ENCODE peak calls at places on chromosomes 12 and 14, in ten cellular contexts. R is hypothalamus; C is retina; U is HT1080; Z is left ventricle myocardium inferior; X is SHP77 treated with DMSO at 0.1 percent for 48 hours; V is uterus; S is CD8-positive, alpha-beta memory T cell; O is lower leg skin; L is AG09309. N is an unnamed sample.
A peak's percentile ranks its signal among the peaks of the same experiment; 100 is the strongest.

GRCh38 chr14:75257241-75257640 is 21.4 kb upstream of the FOS start:
- DNase-seq in R (no peak), C (no peak), U (peak; percentile 86), Z (no peak), X (no peak), V (no peak), S (no peak), O (no peak), L (no peak), N (no peak)

GRCh38 chr12:57236925-57237652 is 7.6 kb downstream of the SHMT2 start:
- DNase-seq in R (no peak), C (peak; percentile 39), U (no peak), Z (peak; percentile 74), X (no peak), V (no peak), S (no peak), O (no peak), L (no peak), N (no peak)

GRCh38 chr12:27303139-27304111 is 29.2 kb upstream of the BMAL2 start:
- DNase-seq in R (no peak), C (no peak), U (no peak), Z (no peak), X (no peak), V (no peak), S (no peak), O (no peak), L (no peak), N (no peak)

GRCh38 chr12:25648460-25648859 is 95.4 kb upstream of the LMNTD1 start:
- DNase-seq in R (peak; percentile 47), C (no peak), U (peak; percentile 84), Z (peak; percentile 34), X (no peak), V (no peak), S (no peak), O (no peak), L (peak; percentile 25), N (peak; percentile 48)

GRCh38 chr14:87250992-87251391 is 742.0 kb downstream of the GALC start:
- DNase-seq in R (no peak), C (no peak), U (no peak), Z (no peak), X (no peak), V (no peak), S (no peak), O (no peak), L (no peak), N (peak; percentile 82)

GRCh38 chr12:121444842-121445202 is 44.9 kb downstream of the RNF34 start:
- DNase-seq in R (no peak), C (no peak), U (no peak), Z (no peak), X (no peak), V (no peak), S (no peak), O (no peak), L (no peak), N (no peak)

GRCh38 chr14:92897922-92898599 is 24.9 kb upstream of the CHGA start:
- DNase-seq in R (no peak), C (no peak), U (peak; percentile 36), Z (no peak), X (no peak), V (no peak), S (no peak), O (no peak), L (no peak), N (no peak)

GRCh38 chr14:79542121-79542520 is 669.2 kb downstream of the DIO2 start:
- DNase-seq in R (no peak), C (no peak), U (no peak), Z (no peak), X (no peak), V (no peak), S (no peak), O (no peak), L (no peak), N (no peak)

GRCh38 chr12:56387152-56387551 is 24.5 kb upstream of the APOF start:
- DNase-seq in R (no peak), C (no peak), U (no peak), Z (no peak), X (no peak), V (no peak), S (no peak), O (peak; percentile 5), L (no peak), N (no peak)

GRCh38 chr14:39762576-39763401 is 330.6 kb upstream of the FBXO33 start:
- DNase-seq in R (no peak), C (no peak), U (peak; percentile 1), Z (no peak), X (no peak), V (no peak), S (no peak), O (no peak), L (no peak), N (no peak)

GRCh38 chr14:88392609-88393008 is 7.2 kb downstream of the SPATA7 start:
- DNase-seq in R (no peak), C (no peak), U (no peak), Z (no peak), X (no peak), V (no peak), S (no peak), O (no peak), L (no peak), N (no peak)

GRCh38 chr14:106605548-106606448 is 1079.4 kb downstream of the TMEM121 start:
- DNase-seq in R (no peak), C (no peak), U (peak; percentile 34), Z (peak; percentile 18), X (peak; percentile 13), V (no peak), S (peak; percentile 80), O (no peak), L (no peak), N (no peak)